ENCODE peak calls at places on chromosomes 2 and 18, in eight cellular contexts. M is AG10803, I is endothelial cell, Q is tibial nerve, Z is lower leg skin, U is upper lobe of left lung, Y is omental fat pad, J is nephron progenitor cell. O is an unnamed sample.

GRCh38 chr2:8628179-8628869 is 53.5 kb upstream of the ID2 start:
- DNase-seq in M (no peak), I (no peak), Q (no peak), Z (no peak), U (no peak), Y (no peak), J (no peak), O (no peak)

GRCh38 chr18:30132959-30133358 is 909.6 kb downstream of the DSC3 start:
- DNase-seq in M (no peak), I (no peak), Q (no peak), Z (no peak), U (no peak), Y (no peak), J (no peak), O (no peak)

GRCh38 chr2:234773764-234774409 is 177.9 kb upstream of the SH3BP4 start:
- DNase-seq in M (no peak), I (no peak), Q (no peak), Z (no peak), U (no peak), Y (no peak), J (no peak), O (no peak)

GRCh38 chr2:74379851-74380789 is at the start of gene DCTN1:
- DNase-seq in M (peak), I (peak), Q (peak), Z (no peak), U (peak), Y (no peak), J (peak), O (peak)

GRCh38 chr2:178426388-178426787 is 24.6 kb downstream of the PRKRA start:
- DNase-seq in M (peak), I (no peak), Q (no peak), Z (no peak), U (no peak), Y (no peak), J (no peak), O (no peak)

GRCh38 chr2:45269149-45269793 is 260.0 kb upstream of the SIX2 start:
- DNase-seq in M (no peak), I (no peak), Q (no peak), Z (peak), U (no peak), Y (no peak), J (no peak), O (no peak)

GRCh38 chr18:32576296-32576916 is 105.7 kb upstream of the GAREM1 start:
- DNase-seq in M (no peak), I (peak), Q (no peak), Z (no peak), U (no peak), Y (no peak), J (peak), O (peak)

GRCh38 chr2:25453199-25453903 is 111.6 kb upstream of the DNMT3A start:
- DNase-seq in M (no peak), I (no peak), Q (no peak), Z (no peak), U (no peak), Y (no peak), J (no peak), O (no peak)

GRCh38 chr2:11785611-11785940 is 39.1 kb downstream of the LPIN1 start:
- DNase-seq in M (no peak), I (no peak), Q (no peak), Z (peak), U (no peak), Y (no peak), J (no peak), O (no peak)

GRCh38 chr2:16508061-16508851 is 157.4 kb downstream of the CYRIA start:
- DNase-seq in M (peak), I (peak), Q (no peak), Z (peak), U (peak), Y (no peak), J (peak), O (peak)

GRCh38 chr2:52220393-52220792 is 1188.5 kb upstream of the NRXN1 start:
- DNase-seq in M (no peak), I (no peak), Q (no peak), Z (no peak), U (no peak), Y (no peak), J (no peak), O (no peak)

GRCh38 chr2:57204364-57204763 is 842.2 kb upstream of the VRK2 start:
- DNase-seq in M (no peak), I (no peak), Q (no peak), Z (no peak), U (no peak), Y (no peak), J (no peak), O (no peak)

GRCh38 chr2:169693344-169693743 is 861 bp downstream of the CFAP210 start:
- DNase-seq in M (no peak), I (no peak), Q (no peak), Z (no peak), U (no peak), Y (no peak), J (no peak), O (no peak)

GRCh38 chr18:48412339-48412929 is 3.3 kb upstream of the ZBTB7C start:
- DNase-seq in M (peak), I (peak), Q (no peak), Z (no peak), U (no peak), Y (no peak), J (peak), O (peak)

GRCh38 chr2:95059656-95060370 is 34.3 kb downstream of the MAL start:
- DNase-seq in M (no peak), I (no peak), Q (no peak), Z (peak), U (no peak), Y (no peak), J (no peak), O (no peak)

GRCh38 chr2:72142743-72143440 is 4.8 kb downstream of the CYP26B1 start:
- DNase-seq in M (peak), I (no peak), Q (peak), Z (peak), U (peak), Y (peak), J (peak), O (no peak)

GRCh38 chr2:149483004-149483605 is 104.5 kb downstream of the MMADHC start:
- DNase-seq in M (no peak), I (no peak), Q (no peak), Z (no peak), U (no peak), Y (no peak), J (no peak), O (no peak)

GRCh38 chr2:122749347-122749850 is 993.9 kb downstream of the TSN start:
- DNase-seq in M (no peak), I (no peak), Q (no peak), Z (no peak), U (no peak), Y (no peak), J (no peak), O (no peak)

GRCh38 chr18:36849288-36850011 is 20.5 kb downstream of the KIAA1328 start:
- DNase-seq in M (peak), I (no peak), Q (no peak), Z (no peak), U (no peak), Y (no peak), J (no peak), O (no peak)

GRCh38 chr2:230899786-230900185 is 25.3 kb downstream of the GPR55 start:
- DNase-seq in M (no peak), I (no peak), Q (no peak), Z (no peak), U (no peak), Y (no peak), J (no peak), O (no peak)

GRCh38 chr2:64654993-64655666 is 1.4 kb upstream of the SERTAD2 start:
- DNase-seq in M (peak), I (no peak), Q (no peak), Z (no peak), U (no peak), Y (no peak), J (no peak), O (no peak)

GRCh38 chr2:64652231-64653173 is 1.2 kb downstream of the SERTAD2 start:
- DNase-seq in M (peak), I (no peak), Q (no peak), Z (peak), U (no peak), Y (no peak), J (peak), O (no peak)

GRCh38 chr2:64654063-64654811 is 524 bp upstream of the SERTAD2 start:
- DNase-seq in M (peak), I (peak), Q (peak), Z (peak), U (peak), Y (no peak), J (peak), O (peak)

GRCh38 chr2:64651590-64651989 is 2.1 kb downstream of the SERTAD2 start:
- DNase-seq in M (no peak), I (no peak), Q (no peak), Z (no peak), U (no peak), Y (no peak), J (no peak), O (no peak)

GRCh38 chr2:64653174-64654062 is at the start of gene SERTAD2:
- DNase-seq in M (peak), I (peak), Q (peak), Z (peak), U (peak), Y (no peak), J (peak), O (peak)
- TF ChIP-seq CTCF in M (no peak), I (no peak), Q (peak), Z (no peak), U (peak), Y (no peak), J (no peak), O (no peak)

GRCh38 chr2:105782123-105782522 is 37.4 kb downstream of the NCK2 start:
- DNase-seq in M (no peak), I (no peak), Q (no peak), Z (no peak), U (no peak), Y (no peak), J (no peak), O (no peak)
- TF ChIP-seq CTCF in M (peak), I (no peak), Q (no peak), Z (no peak), U (no peak), Y (no peak), J (no peak), O (no peak)

DNA sequence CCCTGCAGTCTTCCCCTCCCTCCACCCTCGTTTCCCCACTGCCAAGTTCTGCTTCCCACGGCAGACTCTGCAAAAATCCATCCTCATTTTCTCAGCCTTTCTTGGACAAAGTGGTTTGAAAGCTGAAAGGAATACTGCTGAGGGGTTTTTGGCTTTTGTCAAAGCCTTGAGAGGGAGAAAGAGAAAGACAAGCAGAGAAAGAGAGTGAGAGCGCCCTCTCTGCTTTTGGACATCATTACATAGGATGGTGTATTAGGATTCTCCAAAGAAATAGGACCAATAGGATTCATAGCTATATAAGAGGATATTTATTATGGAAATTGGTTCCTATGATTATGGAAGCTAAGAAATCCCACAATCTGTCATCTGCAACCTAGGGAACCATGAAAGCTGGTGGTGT is 455.9 kb upstream of the SOX11 start:
- DNase-seq in M (no peak), I (no peak), Q (no peak), Z (no peak), U (no peak), Y (no peak), J (no peak), O (no peak)
- TF ChIP-seq CTCF in M (no peak), I (no peak), Q (no peak), Z (no peak), U (no peak), Y (no peak), J (peak), O (peak)

DNA sequence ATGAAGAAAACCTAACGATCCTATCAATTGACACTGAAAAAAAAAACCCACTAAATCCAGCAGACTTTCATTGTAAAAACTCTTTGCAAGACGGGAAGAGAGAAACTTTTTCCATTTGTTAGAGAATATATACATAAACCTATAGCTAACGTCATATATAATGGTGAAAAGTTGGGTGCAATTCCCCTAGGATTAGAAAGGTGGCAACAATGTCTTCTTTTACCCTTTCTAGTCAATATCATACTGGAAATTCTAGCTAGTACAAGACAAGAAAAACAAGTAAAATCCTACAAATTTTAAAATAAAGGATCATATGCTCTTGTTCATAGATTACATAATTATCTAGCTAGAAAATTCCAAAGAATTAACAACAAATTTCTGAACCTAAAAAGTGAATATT is 1596.5 kb upstream of the LRRTM1 start:
- DNase-seq in M (no peak), I (no peak), Q (no peak), Z (no peak), U (no peak), Y (no peak), J (no peak), O (no peak)
- TF ChIP-seq CTCF in M (no peak), I (peak), Q (no peak), Z (no peak), U (no peak), Y (no peak), J (peak), O (peak)

DNA sequence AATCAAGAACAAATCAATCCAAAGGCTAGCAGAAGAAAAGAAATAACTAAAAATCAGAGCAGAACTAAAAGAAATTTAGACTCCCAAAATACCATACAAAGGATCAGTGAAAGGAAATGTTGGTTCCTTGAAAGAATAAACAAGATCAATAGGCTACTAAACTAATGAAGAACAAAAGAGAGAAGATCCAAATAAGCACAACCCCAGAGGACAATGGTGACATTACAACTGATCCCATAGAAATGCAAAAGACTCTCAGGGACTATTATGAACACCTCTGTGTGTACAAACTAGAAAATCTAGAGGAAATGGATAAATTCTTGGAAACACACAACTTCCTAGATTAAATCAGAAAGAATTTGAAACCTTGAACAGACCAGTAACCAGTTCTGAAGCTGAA is 1186.9 kb downstream of the LRP1B start:
- DNase-seq in M (no peak), I (no peak), Q (no peak), Z (no peak), U (no peak), Y (no peak), J (no peak), O (no peak)
- TF ChIP-seq CTCF in M (peak), I (peak), Q (no peak), Z (no peak), U (no peak), Y (no peak), J (peak), O (peak)